ENCODE peak calls at places on chromosomes 5 and 9, in five cellular contexts. O is MM.1S, Q is left cardiac atrium, A is neural crest cell, X is HuH-7. R is an unnamed sample.

GRCh38 chr9:34653131-34653530 is 1.1 kb downstream of the IL11RA start:
- DNase-seq in O (no peak), Q (no peak), A (no peak), X (no peak), R (peak; percentile 61)

GRCh38 chr9:72477862-72478564 is 43.4 kb upstream of the TMC1 start:
- DNase-seq in O (no peak), Q (no peak), A (no peak), X (peak; percentile 86), R (peak; percentile 73)

GRCh38 chr5:177982072-177982727 is 13.8 kb downstream of the PROP1 start:
- DNase-seq in O (no peak), Q (no peak), A (no peak), X (no peak), R (peak; percentile 19)

GRCh38 chr5:88667187-88668141 is 215.5 kb downstream of the MEF2C start:
- DNase-seq in O (peak; percentile 45), Q (no peak), A (no peak), X (no peak), R (no peak)

GRCh38 chr9:136666364-136667216 is 3.9 kb downstream of the EGFL7 start:
- DNase-seq in O (no peak), Q (peak; percentile 28), A (no peak), X (no peak), R (no peak)

GRCh38 chr5:149599375-149599774 is 18.1 kb downstream of the ARHGEF37 start:
- DNase-seq in O (no peak), Q (no peak), A (no peak), X (no peak), R (no peak)

GRCh38 chr5:124996764-124997077 is 250.3 kb upstream of the ZNF608 start:
- DNase-seq in O (no peak), Q (no peak), A (no peak), X (no peak), R (no peak)

GRCh38 chr5:32687167-32687831 is 23.8 kb upstream of the NPR3 start:
- DNase-seq in O (no peak), Q (peak; percentile 46), A (no peak), X (no peak), R (no peak)

GRCh38 chr5:120765189-120765588 is 301.1 kb downstream of the PRR16 start:
- DNase-seq in O (no peak), Q (no peak), A (no peak), X (no peak), R (no peak)

GRCh38 chr9:92341578-92341977 is 15.8 kb downstream of the CENPP start:
- DNase-seq in O (no peak), Q (no peak), A (no peak), X (no peak), R (no peak)

GRCh38 chr9:79255681-79256080 is 316.1 kb upstream of the TLE4 start:
- DNase-seq in O (no peak), Q (no peak), A (no peak), X (no peak), R (no peak)

GRCh38 chr5:159987031-159987674 is 21.8 kb upstream of the TTC1 start:
- DNase-seq in O (peak; percentile 90), Q (peak; percentile 74), A (peak; percentile 61), X (peak; percentile 84), R (peak; percentile 72)

GRCh38 chr5:35087971-35088370 is 40.2 kb upstream of the AGXT2 start:
- DNase-seq in O (no peak), Q (no peak), A (no peak), X (no peak), R (peak; percentile 5)

GRCh38 chr9:72883867-72884266 is 69.0 kb downstream of the ALDH1A1 start:
- DNase-seq in O (no peak), Q (no peak), A (no peak), X (no peak), R (no peak)

GRCh38 chr9:9170735-9171134 is 1371.2 kb upstream of the DMAC1 start:
- DNase-seq in O (peak; percentile 92), Q (no peak), A (no peak), X (no peak), R (no peak)

GRCh38 chr5:18744441-18744840 is 1110.2 kb downstream of the TAF11L14 start:
- DNase-seq in O (peak; percentile 25), Q (no peak), A (no peak), X (no peak), R (no peak)

GRCh38 chr9:129052592-129052991 is 16.2 kb downstream of the MIGA2 start:
- DNase-seq in O (no peak), Q (peak; percentile 62), A (no peak), X (no peak), R (no peak)

GRCh38 chr5:167304834-167305469 is 986.5 kb upstream of the WWC1 start:
- DNase-seq in O (no peak), Q (no peak), A (no peak), X (no peak), R (peak; percentile 26)